ENCODE peak calls at places on chromosome 7, in four cellular contexts. One of them, this sample, is unnamed.

GRCh38 chr7:27098493-27099223 is 2.9 kb upstream of the HOXA1 start:
- DNase-seq in Panc1: no peak
- DNase-seq in cardiac fibroblast: no peak
- DNase-seq in BJ: no peak
- DNase-seq in this sample: peak; percentile 87

GRCh38 chr7:84194484-84195260 is at the start of gene SEMA3A:
- DNase-seq in Panc1: no peak
- DNase-seq in cardiac fibroblast: peak; percentile 80
- DNase-seq in BJ: no peak
- DNase-seq in this sample: peak; percentile 83

GRCh38 chr7:22559829-22560489 is 60.0 kb upstream of the STEAP1B start:
- DNase-seq in Panc1: peak; percentile 86
- DNase-seq in cardiac fibroblast: peak; percentile 93
- DNase-seq in BJ: no peak
- DNase-seq in this sample: peak; percentile 87

GRCh38 chr7:81926154-81926553 is 156.3 kb upstream of the HGF start:
- DNase-seq in Panc1: no peak
- DNase-seq in cardiac fibroblast: peak; percentile 39
- DNase-seq in BJ: no peak
- DNase-seq in this sample: no peak

GRCh38 chr7:141563956-141564623 is 12.9 kb downstream of the AGK start:
- DNase-seq in Panc1: no peak
- DNase-seq in cardiac fibroblast: no peak
- DNase-seq in BJ: no peak
- DNase-seq in this sample: no peak

GRCh38 chr7:132910657-132911056 is 171.2 kb downstream of the CHCHD3 start:
- DNase-seq in Panc1: no peak
- DNase-seq in cardiac fibroblast: no peak
- DNase-seq in BJ: no peak
- DNase-seq in this sample: no peak

GRCh38 chr7:44581426-44581906 is 565 bp downstream of the TMED4 start:
- DNase-seq in Panc1: no peak
- DNase-seq in cardiac fibroblast: peak; percentile 29
- DNase-seq in BJ: no peak
- DNase-seq in this sample: no peak

GRCh38 chr7:1689356-1689755 is 19.3 kb downstream of the ELFN1 start:
- DNase-seq in Panc1: no peak
- DNase-seq in cardiac fibroblast: no peak
- DNase-seq in BJ: no peak
- DNase-seq in this sample: no peak

GRCh38 chr7:121085922-121086321 is 97.4 kb downstream of the CPED1 start:
- DNase-seq in Panc1: no peak
- DNase-seq in cardiac fibroblast: peak; percentile 74
- DNase-seq in BJ: no peak
- DNase-seq in this sample: no peak

GRCh38 chr7:75808106-75808505 is 5.5 kb downstream of the CCL24 start:
- DNase-seq in Panc1: no peak
- DNase-seq in cardiac fibroblast: no peak
- DNase-seq in BJ: no peak
- DNase-seq in this sample: no peak

GRCh38 chr7:77674878-77675277 is 21.4 kb upstream of the RSBN1L start:
- DNase-seq in Panc1: no peak
- DNase-seq in cardiac fibroblast: peak; percentile 73
- DNase-seq in BJ: no peak
- DNase-seq in this sample: peak; percentile 33

GRCh38 chr7:44489955-44490350 is 505 bp downstream of the NUDCD3 start:
- DNase-seq in Panc1: no peak
- DNase-seq in cardiac fibroblast: peak; percentile 52
- DNase-seq in BJ: no peak
- DNase-seq in this sample: peak; percentile 44

GRCh38 chr7:25852249-25852994 is 299.6 kb upstream of the NFE2L3 start:
- DNase-seq in Panc1: no peak
- DNase-seq in cardiac fibroblast: no peak
- DNase-seq in BJ: no peak
- DNase-seq in this sample: no peak

GRCh38 chr7:104943502-104944343 is 70.3 kb upstream of the KMT2E start:
- DNase-seq in Panc1: no peak
- DNase-seq in cardiac fibroblast: peak; percentile 63
- DNase-seq in BJ: no peak
- DNase-seq in this sample: peak; percentile 71

GRCh38 chr7:116834815-116835533 is 27.4 kb upstream of the CAPZA2 start:
- DNase-seq in Panc1: no peak
- DNase-seq in cardiac fibroblast: peak; percentile 76
- DNase-seq in BJ: no peak
- DNase-seq in this sample: peak; percentile 41

GRCh38 chr7:1100886-1101579 is 13.1 kb downstream of the GPER1 start:
- DNase-seq in Panc1: no peak
- DNase-seq in cardiac fibroblast: no peak
- DNase-seq in BJ: no peak
- DNase-seq in this sample: no peak

GRCh38 chr7:122552769-122553168 is 146.1 kb downstream of the RNF133 start:
- DNase-seq in Panc1: no peak
- DNase-seq in cardiac fibroblast: no peak
- DNase-seq in BJ: no peak
- DNase-seq in this sample: no peak

GRCh38 chr7:140214075-140214684 is 37.4 kb upstream of the KDM7A start:
- DNase-seq in Panc1: no peak
- DNase-seq in cardiac fibroblast: peak; percentile 46
- DNase-seq in BJ: no peak
- DNase-seq in this sample: peak; percentile 52

GRCh38 chr7:30062587-30062986 is 34.4 kb downstream of the PLEKHA8 start:
- DNase-seq in Panc1: peak; percentile 17
- DNase-seq in cardiac fibroblast: peak; percentile 69
- DNase-seq in BJ: no peak
- DNase-seq in this sample: peak; percentile 61

GRCh38 chr7:30941582-30942310 is 22.0 kb upstream of the GHRHR start:
- DNase-seq in Panc1: no peak
- DNase-seq in cardiac fibroblast: no peak
- DNase-seq in BJ: no peak
- DNase-seq in this sample: no peak

GRCh38 chr7:50637725-50638643 is 72.8 kb upstream of the DDC start:
- DNase-seq in Panc1: no peak
- DNase-seq in cardiac fibroblast: peak; percentile 28
- DNase-seq in BJ: peak; percentile 29
- DNase-seq in this sample: peak; percentile 35

GRCh38 chr7:18384491-18385143 is 110.9 kb upstream of the HDAC9 start:
- DNase-seq in Panc1: no peak
- DNase-seq in cardiac fibroblast: no peak
- DNase-seq in BJ: no peak
- DNase-seq in this sample: no peak

GRCh38 chr7:154650275-154650674 is 352.6 kb downstream of the PAXIP1 start:
- DNase-seq in Panc1: no peak
- DNase-seq in cardiac fibroblast: no peak
- DNase-seq in BJ: no peak
- DNase-seq in this sample: no peak

GRCh38 chr7:88758355-88759215 is 915 bp upstream of the ZNF804B start:
- DNase-seq in Panc1: no peak
- DNase-seq in cardiac fibroblast: no peak
- DNase-seq in BJ: no peak
- DNase-seq in this sample: peak; percentile 26

GRCh38 chr7:24871765-24872164 is 108.2 kb downstream of the OSBPL3 start:
- DNase-seq in Panc1: no peak
- DNase-seq in cardiac fibroblast: no peak
- DNase-seq in BJ: no peak
- DNase-seq in this sample: no peak

GRCh38 chr7:143906895-143907294 is 4.9 kb upstream of the TCAF1 start:
- DNase-seq in Panc1: no peak
- DNase-seq in cardiac fibroblast: no peak
- DNase-seq in BJ: no peak
- DNase-seq in this sample: no peak

GRCh38 chr7:30428586-30429530 is 49.7 kb downstream of the NOD1 start:
- DNase-seq in Panc1: no peak
- DNase-seq in cardiac fibroblast: no peak
- DNase-seq in BJ: no peak
- DNase-seq in this sample: no peak

GRCh38 chr7:136018104-136018503 is 40.9 kb upstream of the MTPN start:
- DNase-seq in Panc1: no peak
- DNase-seq in cardiac fibroblast: peak; percentile 74
- DNase-seq in BJ: no peak
- DNase-seq in this sample: no peak

GRCh38 chr7:19122018-19122588 is 4.7 kb upstream of the TWIST1 start:
- DNase-seq in Panc1: peak; percentile 22
- DNase-seq in cardiac fibroblast: peak; percentile 85
- DNase-seq in BJ: no peak
- DNase-seq in this sample: peak; percentile 76

GRCh38 chr7:30879139-30880089 is 32.2 kb upstream of the AQP1 start:
- DNase-seq in Panc1: no peak
- DNase-seq in cardiac fibroblast: no peak
- DNase-seq in BJ: no peak
- DNase-seq in this sample: no peak

GRCh38 chr7:2710256-2710655 is 22.3 kb downstream of the AMZ1 start:
- DNase-seq in Panc1: no peak
- DNase-seq in cardiac fibroblast: no peak
- DNase-seq in BJ: no peak
- DNase-seq in this sample: no peak
- H3K4me3 ChIP-seq in Panc1: no peak overlapping the region
- H3K4me3 ChIP-seq in cardiac fibroblast: no peak overlapping the region
- H3K4me3 ChIP-seq in BJ: no peak overlapping the region
- H3K4me3 ChIP-seq in this sample: no peak overlapping the region

DNA sequence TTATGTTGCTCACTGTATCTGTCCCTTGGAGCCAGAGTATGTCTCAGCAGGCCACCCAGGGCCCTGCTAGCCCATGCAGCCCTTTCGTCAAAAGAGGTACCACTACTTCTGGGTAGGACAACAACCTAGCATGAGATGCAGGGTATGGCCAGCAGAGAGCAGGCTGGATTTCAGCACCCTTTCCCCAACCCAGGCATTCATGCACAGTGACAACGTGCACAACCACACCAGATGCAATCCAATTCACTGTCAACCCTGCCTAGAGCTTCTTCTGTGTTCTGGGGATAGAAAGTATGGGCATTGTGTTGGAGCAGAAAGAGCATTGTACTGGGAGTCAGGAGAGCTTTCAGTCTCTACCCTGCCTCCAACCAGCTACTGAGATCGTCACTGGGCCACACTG is 37.9 kb downstream of the JAZF1 start:
- DNase-seq in Panc1: no peak
- DNase-seq in cardiac fibroblast: no peak
- DNase-seq in BJ: no peak
- DNase-seq in this sample: no peak
- TF ChIP-seq CTCF in Panc1: no peak
- TF ChIP-seq CTCF in cardiac fibroblast: no peak
- TF ChIP-seq CTCF in BJ: no peak
- TF ChIP-seq CTCF in this sample: no peak

GRCh38 chr7:79555571-79555970 is 102.1 kb upstream of the MAGI2 start:
- DNase-seq in Panc1: no peak
- DNase-seq in cardiac fibroblast: peak; percentile 6
- DNase-seq in BJ: no peak
- DNase-seq in this sample: no peak
- H3K4me3 ChIP-seq in Panc1: no peak overlapping the region
- H3K4me3 ChIP-seq in cardiac fibroblast: no peak overlapping the region
- H3K4me3 ChIP-seq in BJ: no peak overlapping the region
- H3K4me3 ChIP-seq in this sample: no peak overlapping the region

DNA sequence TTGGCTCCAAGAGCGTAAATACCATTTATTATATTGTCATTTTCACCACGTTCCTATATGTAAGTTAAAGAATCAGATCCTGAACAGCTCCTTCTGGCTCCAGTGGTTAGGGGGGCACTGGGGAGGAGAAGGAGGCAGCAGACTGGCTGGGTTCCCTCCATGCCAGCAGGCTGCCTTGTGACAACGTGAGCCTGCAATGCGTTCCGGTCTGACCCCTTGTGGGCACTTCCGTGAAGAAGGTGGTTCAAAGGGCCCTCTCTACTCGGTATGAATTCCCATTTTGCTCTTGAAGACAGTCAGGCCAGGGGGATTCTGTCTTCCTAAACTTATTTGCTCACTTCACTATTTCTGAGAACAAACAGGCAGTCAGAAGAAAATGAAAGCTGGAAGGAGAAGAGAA is 253.4 kb downstream of the BMPER start:
- DNase-seq in Panc1: no peak
- DNase-seq in cardiac fibroblast: no peak
- DNase-seq in BJ: no peak
- DNase-seq in this sample: no peak
- TF ChIP-seq CTCF in Panc1: peak; percentile 37
- TF ChIP-seq CTCF in cardiac fibroblast: no peak
- TF ChIP-seq CTCF in BJ: no peak
- TF ChIP-seq CTCF in this sample: peak; percentile 14

GRCh38 chr7:3591944-3592343 is 290.9 kb downstream of the SDK1 start:
- DNase-seq in Panc1: no peak
- DNase-seq in cardiac fibroblast: no peak
- DNase-seq in BJ: no peak
- DNase-seq in this sample: no peak
- H3K4me3 ChIP-seq in Panc1: peak overlapping the region; percentile 34
- H3K4me3 ChIP-seq in cardiac fibroblast: no peak overlapping the region
- H3K4me3 ChIP-seq in BJ: no peak overlapping the region
- H3K4me3 ChIP-seq in this sample: no peak overlapping the region

GRCh38 chr7:74256446-74257408 is 2.5 kb upstream of the RFC2 start:
- DNase-seq in Panc1: no peak
- DNase-seq in cardiac fibroblast: peak; percentile 97
- DNase-seq in BJ: peak; percentile 2
- DNase-seq in this sample: peak; percentile 89

GRCh38 chr7:74254858-74255379 is 720 bp upstream of the RFC2 start:
- DNase-seq in Panc1: no peak
- DNase-seq in cardiac fibroblast: no peak
- DNase-seq in BJ: no peak
- DNase-seq in this sample: no peak

GRCh38 chr7:74253331-74253730 is 868 bp downstream of the RFC2 start:
- DNase-seq in Panc1: no peak
- DNase-seq in cardiac fibroblast: no peak
- DNase-seq in BJ: no peak
- DNase-seq in this sample: no peak

GRCh38 chr7:74252893-74253292 is 1.3 kb downstream of the RFC2 start:
- DNase-seq in Panc1: no peak
- DNase-seq in cardiac fibroblast: no peak
- DNase-seq in BJ: no peak
- DNase-seq in this sample: no peak

GRCh38 chr7:74253975-74254857 is at the start of gene RFC2:
- DNase-seq in Panc1: peak; percentile 71
- DNase-seq in cardiac fibroblast: peak; percentile 97
- DNase-seq in BJ: peak; percentile 75
- DNase-seq in this sample: peak; percentile 97
- TF ChIP-seq CTCF in Panc1: no peak
- TF ChIP-seq CTCF in cardiac fibroblast: peak; percentile 15
- TF ChIP-seq CTCF in BJ: peak; percentile 26
- TF ChIP-seq CTCF in this sample: peak; percentile 15

DNA sequence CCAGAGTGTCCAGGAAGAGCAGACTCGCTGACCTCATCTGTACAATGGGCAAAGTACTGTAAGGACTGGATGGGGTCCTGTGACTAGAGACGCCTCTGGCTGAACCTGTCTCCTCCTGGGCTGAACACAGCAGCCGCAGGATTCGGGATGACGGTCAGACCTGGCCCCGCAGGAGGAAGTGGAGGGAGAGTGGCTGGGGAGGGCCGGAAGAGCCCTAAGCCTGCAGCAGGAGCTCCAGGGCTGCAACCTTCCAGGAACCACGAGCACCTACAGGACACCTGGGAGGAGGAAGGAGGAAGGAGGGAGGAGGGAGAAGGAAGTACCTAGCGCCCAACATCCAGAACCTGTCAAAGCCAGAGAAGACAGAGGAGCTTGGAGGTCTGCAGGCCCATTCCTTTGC is 30.3 kb downstream of the TNRC18 start:
- DNase-seq in Panc1: no peak
- DNase-seq in cardiac fibroblast: no peak
- DNase-seq in BJ: no peak
- DNase-seq in this sample: no peak
- H3K4me3 ChIP-seq in Panc1: no peak overlapping the region
- H3K4me3 ChIP-seq in cardiac fibroblast: no peak overlapping the region
- H3K4me3 ChIP-seq in BJ: no peak overlapping the region
- H3K4me3 ChIP-seq in this sample: no peak overlapping the region

GRCh38 chr7:106181658-106182265 is 69.7 kb upstream of the SYPL1 start:
- DNase-seq in Panc1: no peak
- DNase-seq in cardiac fibroblast: no peak
- DNase-seq in BJ: no peak
- DNase-seq in this sample: no peak
- TF ChIP-seq CTCF in Panc1: no peak
- TF ChIP-seq CTCF in cardiac fibroblast: no peak
- TF ChIP-seq CTCF in BJ: no peak
- TF ChIP-seq CTCF in this sample: no peak

This sample was measured in astrocyte of the spinal cord.